ENCODE peak calls at places on chromosomes 3 and 15, in nine cellular contexts. F is WTC11; B is activated CD4-positive, alpha-beta T cell treated with anti-CD3 and anti-CD28 coated beads, Interleukin-2, amount 50 U/mL, for 24 hours; V is caudate nucleus; N is NCI-H187 treated with DMSO at 0.1 percent for 48 hours; W is NCI-H748 treated with DMSO at 0.1 percent for 48 hours; X is H4; T is T-helper 2 cell; K is pancreas. P is an unnamed sample.
A peak's percentile ranks its signal among the peaks of the same experiment; 100 is the strongest.

GRCh38 chr3:143843607-143844006 is 4.7 kb downstream of the SLC9A9 start:
- DNase-seq in F (no peak), B (no peak), V (no peak), N (no peak), W (no peak), X (no peak), T (no peak), K (no peak), P (no peak)

GRCh38 chr3:195752538-195753331 is 32.0 kb downstream of the MUC20 start:
- DNase-seq in F (no peak), B (no peak), V (no peak), N (no peak), W (no peak), X (no peak), T (no peak), K (no peak), P (no peak)

GRCh38 chr3:126208618-126209256 is 28.4 kb upstream of the ALDH1L1 start:
- DNase-seq in F (no peak), B (no peak), V (peak; percentile 28), N (no peak), W (peak; percentile 2), X (peak; percentile 98), T (no peak), K (peak; percentile 95), P (peak; percentile 97)

GRCh38 chr15:45347033-45347432 is 31.3 kb downstream of the GATM start:
- DNase-seq in F (no peak), B (no peak), V (no peak), N (no peak), W (no peak), X (no peak), T (no peak), K (no peak), P (peak; percentile 52)

GRCh38 chr3:59876533-59877062 is 826.8 kb upstream of the CFAP20DC start:
- DNase-seq in F (no peak), B (no peak), V (no peak), N (no peak), W (no peak), X (no peak), T (no peak), K (no peak), P (no peak)

GRCh38 chr15:37086120-37086519 is 14.2 kb downstream of the MEIS2 start:
- DNase-seq in F (no peak), B (no peak), V (no peak), N (no peak), W (no peak), X (no peak), T (no peak), K (no peak), P (no peak)

GRCh38 chr3:30658328-30659052 is 52.1 kb downstream of the TGFBR2 start:
- DNase-seq in F (no peak), B (peak; percentile 47), V (no peak), N (no peak), W (no peak), X (peak; percentile 27), T (peak; percentile 71), K (no peak), P (peak; percentile 78)

GRCh38 chr15:38992541-38993334 is 428.1 kb upstream of the RASGRP1 start:
- DNase-seq in F (no peak), B (no peak), V (no peak), N (no peak), W (no peak), X (no peak), T (no peak), K (no peak), P (no peak)

GRCh38 chr3:80785475-80785874 is 976.0 kb downstream of the GBE1 start:
- DNase-seq in F (no peak), B (no peak), V (no peak), N (no peak), W (peak; percentile 7), X (no peak), T (no peak), K (no peak), P (no peak)

GRCh38 chr3:136713961-136714514 is 38.1 kb downstream of the STAG1 start:
- DNase-seq in F (no peak), B (no peak), V (no peak), N (no peak), W (no peak), X (no peak), T (no peak), K (no peak), P (no peak)

GRCh38 chr3:62057339-62058047 is 315.9 kb downstream of the FEZF2 start:
- DNase-seq in F (no peak), B (no peak), V (no peak), N (no peak), W (no peak), X (no peak), T (no peak), K (no peak), P (no peak)

GRCh38 chr15:24676431-24676830 is 856 bp downstream of the NPAP1 start:
- DNase-seq in F (peak; percentile 73), B (no peak), V (no peak), N (no peak), W (no peak), X (no peak), T (no peak), K (no peak), P (no peak)

GRCh38 chr3:21551019-21551418 is 200.0 kb downstream of the ZNF385D start:
- DNase-seq in F (no peak), B (no peak), V (no peak), N (no peak), W (no peak), X (peak; percentile 2), T (no peak), K (no peak), P (peak; percentile 59)

GRCh38 chr15:101470548-101471239 is 18.8 kb downstream of the PCSK6 start:
- DNase-seq in F (no peak), B (no peak), V (no peak), N (no peak), W (no peak), X (no peak), T (no peak), K (no peak), P (no peak)

GRCh38 chr3:107384907-107385306 is 7.7 kb downstream of the CCDC54 start:
- DNase-seq in F (no peak), B (no peak), V (peak; percentile 56), N (no peak), W (no peak), X (no peak), T (no peak), K (no peak), P (no peak)

GRCh38 chr15:52294881-52295420 is 653 bp downstream of the MYO5C start:
- DNase-seq in F (no peak), B (no peak), V (no peak), N (no peak), W (no peak), X (no peak), T (no peak), K (no peak), P (no peak)

GRCh38 chr3:114444216-114444615 is 150.4 kb downstream of the TIGIT start:
- DNase-seq in F (no peak), B (no peak), V (no peak), N (no peak), W (no peak), X (no peak), T (no peak), K (no peak), P (no peak)

P was measured in bronchial epithelial cell.